ENCODE peak calls at places on chromosomes 7 and 10, in five cellular contexts. One of them, this sample, is unnamed. For H3K27me3, the result is how much of the 10 kb centered on the place peaks cover.

GRCh38 chr10:79502561-79503309 is 9.6 kb upstream of the EIF5AL1 start:
- DNase-seq in HCT116: no peak
- DNase-seq in IMR-90: no peak
- DNase-seq in suprapubic skin: no peak
- DNase-seq in body of pancreas: no peak
- DNase-seq in this sample: no peak

GRCh38 chr7:128909605-128910568 is 622 bp downstream of the KCP start:
- DNase-seq in suprapubic skin: no peak
- DNase-seq in HCT116: no peak
- DNase-seq in IMR-90: peak
- DNase-seq in body of pancreas: no peak
- DNase-seq in this sample: peak

GRCh38 chr7:138247568-138248328 is 171.5 kb downstream of the AKR1D1 start:
- DNase-seq in HCT116: no peak
- DNase-seq in body of pancreas: no peak
- DNase-seq in IMR-90: no peak
- DNase-seq in suprapubic skin: no peak
- DNase-seq in this sample: no peak

GRCh38 chr7:108613147-108613948 is 43.7 kb downstream of the DNAJB9 start:
- DNase-seq in HCT116: peak
- DNase-seq in body of pancreas: no peak
- DNase-seq in IMR-90: peak
- DNase-seq in suprapubic skin: no peak
- DNase-seq in this sample: no peak

GRCh38 chr7:133705596-133705995 is 421.5 kb upstream of the LRGUK start:
- DNase-seq in body of pancreas: no peak
- DNase-seq in IMR-90: peak
- DNase-seq in suprapubic skin: no peak
- DNase-seq in HCT116: peak
- DNase-seq in this sample: peak

GRCh38 chr7:6446977-6447588 is 671 bp downstream of the DAGLB start:
- DNase-seq in suprapubic skin: peak
- DNase-seq in IMR-90: peak
- DNase-seq in HCT116: peak
- DNase-seq in body of pancreas: peak
- DNase-seq in this sample: peak

GRCh38 chr7:139119486-139119849 is 9.9 kb upstream of the ZC3HAV1 start:
- DNase-seq in body of pancreas: no peak
- DNase-seq in HCT116: no peak
- DNase-seq in IMR-90: no peak
- DNase-seq in suprapubic skin: no peak
- DNase-seq in this sample: no peak

GRCh38 chr7:7399707-7400106 is 136.0 kb downstream of the COL28A1 start:
- DNase-seq in HCT116: no peak
- DNase-seq in suprapubic skin: no peak
- DNase-seq in IMR-90: no peak
- DNase-seq in body of pancreas: no peak
- DNase-seq in this sample: no peak

GRCh38 chr7:47711776-47712175 is 129.9 kb upstream of the TNS3 start:
- DNase-seq in suprapubic skin: no peak
- DNase-seq in body of pancreas: no peak
- DNase-seq in HCT116: no peak
- DNase-seq in IMR-90: no peak
- DNase-seq in this sample: no peak

GRCh38 chr7:156064921-156065386 is 252.7 kb upstream of the SHH start:
- DNase-seq in suprapubic skin: no peak
- DNase-seq in HCT116: no peak
- DNase-seq in body of pancreas: no peak
- DNase-seq in IMR-90: peak
- DNase-seq in this sample: peak

GRCh38 chr7:142800103-142800502 is 29.3 kb downstream of the PRSS2 start:
- DNase-seq in body of pancreas: no peak
- DNase-seq in suprapubic skin: no peak
- DNase-seq in IMR-90: no peak
- DNase-seq in HCT116: no peak
- DNase-seq in this sample: no peak

GRCh38 chr10:12540341-12540781 is 191.0 kb downstream of the CAMK1D start:
- DNase-seq in body of pancreas: no peak
- DNase-seq in IMR-90: peak
- DNase-seq in suprapubic skin: no peak
- DNase-seq in HCT116: no peak
- DNase-seq in this sample: no peak

GRCh38 chr7:75993689-75994387 is 557 bp downstream of the TMEM120A start:
- DNase-seq in HCT116: no peak
- DNase-seq in IMR-90: peak
- DNase-seq in body of pancreas: peak
- DNase-seq in suprapubic skin: no peak
- DNase-seq in this sample: no peak

GRCh38 chr10:13152286-13152685 is 9.1 kb upstream of the MCM10 start:
- DNase-seq in HCT116: no peak
- DNase-seq in body of pancreas: no peak
- DNase-seq in suprapubic skin: no peak
- DNase-seq in IMR-90: no peak
- DNase-seq in this sample: no peak

GRCh38 chr10:123835575-123835974 is 56.0 kb downstream of the CPXM2 start:
- DNase-seq in suprapubic skin: no peak
- DNase-seq in HCT116: no peak
- DNase-seq in IMR-90: no peak
- DNase-seq in body of pancreas: no peak
- DNase-seq in this sample: no peak

GRCh38 chr7:27739301-27739913 is 555 bp upstream of the TAX1BP1 start:
- DNase-seq in body of pancreas: no peak
- DNase-seq in HCT116: no peak
- DNase-seq in suprapubic skin: no peak
- DNase-seq in IMR-90: peak
- DNase-seq in this sample: no peak

GRCh38 chr7:107501593-107501992 is 31.7 kb downstream of the GPR22 start:
- DNase-seq in HCT116: peak
- DNase-seq in IMR-90: peak
- DNase-seq in body of pancreas: no peak
- DNase-seq in suprapubic skin: no peak
- DNase-seq in this sample: no peak

GRCh38 chr7:43648725-43649406 is 66.0 kb downstream of the STK17A start:
- DNase-seq in HCT116: no peak
- DNase-seq in body of pancreas: no peak
- DNase-seq in suprapubic skin: no peak
- DNase-seq in IMR-90: peak
- DNase-seq in this sample: peak

GRCh38 chr7:123538897-123539296 is 4.5 kb upstream of the IQUB start:
- DNase-seq in HCT116: no peak
- DNase-seq in body of pancreas: no peak
- DNase-seq in IMR-90: peak
- DNase-seq in suprapubic skin: no peak
- DNase-seq in this sample: no peak

GRCh38 chr7:39271386-39271785 is 293.7 kb downstream of the POU6F2 start:
- DNase-seq in body of pancreas: peak
- DNase-seq in suprapubic skin: no peak
- DNase-seq in HCT116: no peak
- DNase-seq in IMR-90: no peak
- DNase-seq in this sample: peak

GRCh38 chr10:5685764-5686240 is 1.2 kb downstream of the TASOR2 start:
- DNase-seq in HCT116: no peak
- DNase-seq in body of pancreas: no peak
- DNase-seq in suprapubic skin: no peak
- DNase-seq in IMR-90: peak
- DNase-seq in this sample: no peak

GRCh38 chr10:60350400-60350799 is 39.3 kb downstream of the ANK3 start:
- DNase-seq in body of pancreas: no peak
- DNase-seq in suprapubic skin: no peak
- DNase-seq in HCT116: no peak
- DNase-seq in IMR-90: peak
- DNase-seq in this sample: no peak

GRCh38 chr10:105187243-105187642 is 546.2 kb downstream of the SORCS3 start:
- DNase-seq in IMR-90: no peak
- DNase-seq in suprapubic skin: no peak
- DNase-seq in HCT116: no peak
- DNase-seq in body of pancreas: no peak
- DNase-seq in this sample: peak

GRCh38 chr7:34727464-34727995 is 69.5 kb downstream of the NPSR1 start:
- DNase-seq in suprapubic skin: no peak
- DNase-seq in IMR-90: no peak
- DNase-seq in body of pancreas: no peak
- DNase-seq in HCT116: no peak
- DNase-seq in this sample: no peak

GRCh38 chr7:33130184-33130583 is 820 bp downstream of the BBS9 start:
- DNase-seq in IMR-90: peak
- DNase-seq in HCT116: no peak
- DNase-seq in body of pancreas: no peak
- DNase-seq in suprapubic skin: no peak
- DNase-seq in this sample: no peak

GRCh38 chr7:125480762-125481161 is 551.1 kb upstream of the POT1 start:
- DNase-seq in body of pancreas: no peak
- DNase-seq in suprapubic skin: no peak
- DNase-seq in HCT116: no peak
- DNase-seq in IMR-90: no peak
- DNase-seq in this sample: no peak

GRCh38 chr7:125485223-125485622 is 555.6 kb upstream of the POT1 start:
- DNase-seq in body of pancreas: no peak
- DNase-seq in suprapubic skin: no peak
- DNase-seq in IMR-90: no peak
- DNase-seq in HCT116: no peak
- DNase-seq in this sample: no peak

GRCh38 chr7:125484755-125485154 is 555.1 kb upstream of the POT1 start:
- DNase-seq in HCT116: no peak
- DNase-seq in body of pancreas: no peak
- DNase-seq in IMR-90: no peak
- DNase-seq in suprapubic skin: no peak
- DNase-seq in this sample: no peak

DNA sequence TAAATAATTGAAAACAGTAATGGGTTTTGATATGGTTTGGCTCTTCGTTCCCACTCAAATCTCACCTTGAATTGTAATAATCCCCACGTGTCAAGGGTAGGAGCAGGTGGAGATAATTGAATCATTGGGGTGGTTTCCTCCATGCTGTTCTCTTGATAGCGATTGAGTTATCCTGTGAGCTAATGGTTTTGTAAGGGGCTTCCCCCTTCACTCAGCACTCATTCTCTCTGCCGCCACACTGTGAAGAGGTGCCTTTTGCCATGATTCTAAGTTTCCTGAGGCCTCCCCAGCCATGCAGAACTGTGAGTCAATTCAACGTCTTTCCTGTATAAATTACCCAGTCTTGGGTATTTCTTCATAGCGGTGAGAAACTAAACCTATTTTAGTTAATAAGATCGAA is 551.7 kb upstream of the POT1 start:
- DNase-seq in HCT116: no peak
- DNase-seq in suprapubic skin: no peak
- DNase-seq in IMR-90: no peak
- DNase-seq in body of pancreas: no peak
- DNase-seq in this sample: no peak
- H3K4me3 ChIP-seq in HCT116: no peak
- H3K4me3 ChIP-seq in suprapubic skin: no peak
- H3K4me3 ChIP-seq in IMR-90: no peak
- H3K4me3 ChIP-seq in body of pancreas: no peak
- H3K4me3 ChIP-seq in this sample: no peak

GRCh38 chr7:1448958-1449357 is 10.3 kb downstream of the MICALL2 start:
- DNase-seq in body of pancreas: no peak
- DNase-seq in HCT116: no peak
- DNase-seq in suprapubic skin: no peak
- DNase-seq in IMR-90: no peak
- DNase-seq in this sample: no peak
- TF ChIP-seq CTCF in body of pancreas: no peak
- TF ChIP-seq CTCF in HCT116: peak
- TF ChIP-seq CTCF in suprapubic skin: no peak
- TF ChIP-seq CTCF in IMR-90: no peak
- TF ChIP-seq CTCF in this sample: no peak

DNA sequence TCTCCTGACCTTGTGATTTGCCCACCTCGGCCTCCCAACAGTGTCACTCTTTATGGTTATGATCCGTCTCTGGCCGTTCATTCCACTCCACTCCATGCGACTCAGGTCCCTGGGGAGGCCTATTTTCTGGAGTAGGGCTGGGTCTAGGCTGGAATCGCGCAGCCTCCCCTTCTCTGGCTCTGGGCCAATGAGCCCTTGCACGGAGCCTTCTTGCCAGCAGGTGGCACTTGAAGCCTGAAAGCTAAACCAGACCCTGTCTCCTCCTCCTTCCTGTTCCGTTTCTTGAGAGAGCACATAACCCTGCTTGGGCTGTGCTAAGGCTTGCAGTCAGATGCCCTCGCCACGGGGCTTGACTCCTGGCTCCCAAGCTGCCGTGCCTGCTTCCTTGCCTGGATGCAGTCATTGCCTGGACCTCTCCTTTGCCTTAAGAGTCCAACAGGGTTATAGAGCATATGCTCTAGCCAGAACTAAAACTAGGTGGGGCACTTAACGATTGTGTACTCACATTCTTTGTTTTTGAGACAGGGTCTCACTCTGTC is 9.6 kb upstream of the DNAJB12 start:
- DNase-seq in body of pancreas: peak
- DNase-seq in HCT116: peak
- DNase-seq in IMR-90: peak
- DNase-seq in suprapubic skin: peak
- DNase-seq in this sample: peak
- H3K27me3 ChIP-seq in body of pancreas: under half
- H3K27me3 ChIP-seq in HCT116: under half
- H3K27me3 ChIP-seq in IMR-90: under half
- H3K27me3 ChIP-seq in suprapubic skin: under half
- H3K27me3 ChIP-seq in this sample: under half

GRCh38 chr7:114083714-114084113 is 164.9 kb upstream of the PPP1R3A start:
- DNase-seq in HCT116: no peak
- DNase-seq in body of pancreas: no peak
- DNase-seq in IMR-90: no peak
- DNase-seq in suprapubic skin: no peak
- DNase-seq in this sample: no peak
- H3K4me3 ChIP-seq in HCT116: no peak
- H3K4me3 ChIP-seq in body of pancreas: no peak
- H3K4me3 ChIP-seq in IMR-90: no peak
- H3K4me3 ChIP-seq in suprapubic skin: peak
- H3K4me3 ChIP-seq in this sample: no peak

GRCh38 chr7:131753620-131754222 is 197.3 kb upstream of the PODXL start:
- DNase-seq in IMR-90: no peak
- DNase-seq in body of pancreas: no peak
- DNase-seq in HCT116: peak
- DNase-seq in suprapubic skin: no peak
- DNase-seq in this sample: no peak
- TF ChIP-seq CTCF in IMR-90: peak
- TF ChIP-seq CTCF in body of pancreas: no peak
- TF ChIP-seq CTCF in HCT116: peak
- TF ChIP-seq CTCF in suprapubic skin: no peak
- TF ChIP-seq CTCF in this sample: peak